ENCODE peak calls at places on chromosomes 1 and 21, in eight cellular contexts. Z is nephron progenitor cell, J is fibroblast of lung, I is WTC11, T is AG09319, Y is Calu3, H is PC-9, A is GM13977. R is an unnamed sample.

GRCh38 chr1:159993911-159994310 is 37.9 kb downstream of the PIGM start:
- DNase-seq in A (no peak), T (no peak), H (no peak), I (no peak), Z (no peak), J (no peak), Y (no peak), R (no peak)

GRCh38 chr21:45330851-45331261 is 43.2 kb upstream of the POFUT2 start:
- DNase-seq in A (no peak), J (no peak), I (no peak), Z (no peak), Y (no peak), H (no peak), T (no peak), R (no peak)

GRCh38 chr1:26570287-26570686 is 40.7 kb downstream of the RPS6KA1 start:
- DNase-seq in I (no peak), Z (no peak), A (no peak), J (peak), Y (no peak), T (no peak), H (no peak), R (no peak)

GRCh38 chr1:37465596-37466517 is 8.5 kb upstream of the ZC3H12A start:
- DNase-seq in J (peak), A (no peak), H (no peak), Z (no peak), I (no peak), T (no peak), Y (no peak), R (no peak)

GRCh38 chr1:225425211-225425786 is 2.5 kb downstream of the LBR start:
- DNase-seq in J (peak), T (no peak), Z (no peak), I (no peak), H (peak), A (no peak), Y (peak), R (no peak)

GRCh38 chr1:55375617-55376258 is 160.6 kb upstream of the USP24 start:
- DNase-seq in Y (peak), I (peak), A (peak), Z (peak), T (no peak), J (peak), H (peak), R (peak)

GRCh38 chr1:230073371-230074035 is 6.5 kb downstream of the GALNT2 start:
- DNase-seq in Y (no peak), J (peak), H (peak), I (no peak), Z (no peak), A (no peak), T (no peak), R (no peak)

GRCh38 chr1:12057382-12057781 is 5.7 kb upstream of the TNFRSF8 start:
- DNase-seq in Z (no peak), A (peak), J (no peak), I (no peak), Y (no peak), H (no peak), T (no peak), R (peak)

GRCh38 chr1:11858968-11859871 is 475 bp upstream of the NPPB start:
- DNase-seq in I (peak), Y (peak), A (peak), H (peak), T (no peak), J (peak), Z (peak), R (peak)

GRCh38 chr1:91819038-91819788 is 66.7 kb downstream of the TGFBR3 start:
- DNase-seq in I (no peak), H (no peak), T (no peak), Z (no peak), J (no peak), Y (no peak), A (no peak), R (no peak)

GRCh38 chr1:28243685-28244439 is 7.9 kb downstream of the ATP5IF1 start:
- DNase-seq in A (no peak), Z (no peak), T (no peak), H (no peak), J (no peak), I (no peak), Y (no peak), R (no peak)

GRCh38 chr1:198679535-198680173 is 40.8 kb downstream of the PTPRC start:
- DNase-seq in I (no peak), H (no peak), T (no peak), Z (no peak), Y (no peak), J (no peak), A (no peak), R (no peak)

GRCh38 chr1:30460661-30461060 is 262.7 kb downstream of the MATN1 start:
- DNase-seq in J (no peak), Z (no peak), A (no peak), I (no peak), H (no peak), Y (no peak), T (no peak), R (no peak)

GRCh38 chr1:221868894-221869293 is 127.0 kb upstream of the DUSP10 start:
- DNase-seq in T (peak), Y (peak), J (peak), I (no peak), A (no peak), Z (no peak), H (no peak), R (no peak)

GRCh38 chr1:154323493-154323892 is 1.8 kb upstream of the ATP8B2 start:
- DNase-seq in Z (no peak), A (no peak), Y (no peak), I (no peak), J (no peak), T (no peak), H (no peak), R (no peak)

GRCh38 chr1:154324241-154324640 is 1.1 kb upstream of the ATP8B2 start:
- DNase-seq in J (no peak), I (no peak), Y (no peak), A (no peak), Z (no peak), H (no peak), T (no peak), R (no peak)

GRCh38 chr1:154324669-154325582 is at the start of gene ATP8B2:
- DNase-seq in Z (peak), A (peak), T (no peak), J (peak), I (peak), H (peak), Y (peak), R (peak)

GRCh38 chr1:154318386-154318785 is 2.5 kb upstream of the AQP10 start:
- DNase-seq in A (no peak), H (no peak), Z (no peak), T (no peak), I (no peak), Y (no peak), J (no peak), R (no peak)

DNA sequence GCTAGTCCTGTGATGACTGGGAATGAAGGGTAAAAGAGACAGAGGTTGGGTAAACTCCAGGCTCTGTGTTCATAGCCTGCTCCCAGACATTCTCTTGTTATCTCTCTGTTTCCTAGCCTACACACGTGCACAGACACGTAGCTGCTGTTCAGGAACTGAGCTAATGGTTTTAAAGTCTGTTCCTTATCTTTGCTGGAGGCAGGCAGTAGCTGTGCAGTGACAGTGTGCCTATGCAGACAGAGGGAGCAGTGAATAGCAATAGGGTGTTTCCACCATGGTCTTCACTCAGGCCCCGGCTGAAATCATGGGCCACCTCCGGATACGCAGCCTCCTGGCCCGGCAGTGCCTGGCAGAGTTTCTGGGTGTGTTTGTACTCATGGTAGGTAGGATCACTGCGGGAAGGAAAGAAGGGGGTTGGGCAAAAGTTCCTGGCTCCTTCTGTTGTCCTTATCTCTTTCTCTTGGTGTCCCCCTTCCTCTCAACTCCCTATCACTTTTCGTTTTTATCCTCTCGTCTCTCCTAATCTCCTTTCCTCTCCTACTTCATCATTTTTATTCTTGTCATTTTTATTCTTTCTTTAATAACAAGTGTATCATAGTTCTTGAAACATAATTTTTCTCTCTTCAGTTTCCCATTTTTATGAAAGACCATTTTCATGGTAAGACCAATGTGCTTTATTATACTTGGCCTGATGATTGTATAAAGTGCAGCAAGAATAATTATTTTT is at the start of gene AQP10:
- DNase-seq in I (no peak), Y (no peak), J (peak), T (no peak), H (no peak), A (no peak), Z (no peak), R (no peak)
- TF ChIP-seq CTCF in I (no peak), Y (no peak), J (no peak), T (no peak), H (no peak), A (no peak), Z (no peak), R (no peak)

DNA sequence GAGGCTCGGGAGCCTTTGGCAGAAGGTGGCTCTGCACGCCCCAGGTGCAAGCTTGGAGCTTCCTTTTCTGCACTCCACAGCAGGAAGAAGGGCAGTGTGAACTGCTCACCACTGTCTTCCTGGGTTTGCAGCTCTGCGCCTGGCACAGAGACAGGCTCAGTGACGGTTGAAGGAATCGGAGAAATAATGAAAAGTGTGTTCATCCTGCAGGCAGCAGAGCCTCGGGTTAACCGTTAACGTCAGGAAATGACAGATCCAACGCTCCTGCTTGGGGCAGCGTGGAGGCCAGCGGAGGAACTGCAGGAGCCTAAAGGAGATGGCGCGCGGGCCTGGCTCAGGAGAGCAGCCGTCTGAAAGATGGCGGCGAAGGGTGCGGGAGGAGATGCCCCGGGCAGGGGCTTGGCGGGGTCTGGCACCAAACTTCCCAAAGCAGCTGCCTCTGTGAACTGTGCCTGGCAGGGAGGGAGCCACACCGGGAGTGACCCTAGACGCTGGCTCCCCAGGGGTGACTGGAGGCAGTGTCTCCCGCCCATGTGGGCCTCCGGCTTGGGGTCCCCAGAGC is 10.9 kb upstream of the SAMD11 start:
- DNase-seq in Z (no peak), J (peak), A (no peak), I (peak), Y (peak), T (no peak), H (no peak), R (no peak)
- TF ChIP-seq CTCF in Z (peak), J (peak), A (no peak), I (no peak), Y (no peak), T (no peak), H (no peak), R (no peak)

GRCh38 chr1:6464514-6464836 is 1.5 kb downstream of the TNFRSF25 start:
- DNase-seq in T (no peak), Y (no peak), H (peak), A (no peak), J (no peak), Z (no peak), I (no peak), R (no peak)
- TF ChIP-seq CTCF in T (no peak), Y (no peak), H (no peak), A (no peak), J (no peak), Z (no peak), I (no peak), R (no peak)

GRCh38 chr1:53683986-53684740 is 54.8 kb downstream of the GLIS1 start:
- DNase-seq in T (no peak), H (no peak), Z (no peak), J (no peak), A (no peak), I (peak), Y (no peak), R (no peak)
- TF ChIP-seq CTCF in T (peak), H (no peak), Z (peak), J (peak), A (no peak), I (no peak), Y (no peak), R (no peak)

GRCh38 chr1:39829791-39830533 is 41.3 kb upstream of the BMP8B start:
- DNase-seq in J (peak), I (no peak), A (peak), Z (no peak), Y (no peak), H (peak), T (no peak), R (no peak)

GRCh38 chr1:39825432-39825941 is 36.8 kb upstream of the BMP8B start:
- DNase-seq in I (no peak), A (peak), J (no peak), Y (no peak), H (no peak), Z (no peak), T (no peak), R (no peak)

GRCh38 chr1:39827201-39827600 is 38.5 kb upstream of the BMP8B start:
- DNase-seq in H (no peak), T (no peak), A (no peak), Z (no peak), I (no peak), Y (no peak), J (no peak), R (no peak)

GRCh38 chr1:39828734-39829133 is 40.1 kb upstream of the BMP8B start:
- DNase-seq in J (no peak), H (no peak), Y (no peak), I (no peak), T (no peak), A (no peak), Z (no peak), R (no peak)

DNA sequence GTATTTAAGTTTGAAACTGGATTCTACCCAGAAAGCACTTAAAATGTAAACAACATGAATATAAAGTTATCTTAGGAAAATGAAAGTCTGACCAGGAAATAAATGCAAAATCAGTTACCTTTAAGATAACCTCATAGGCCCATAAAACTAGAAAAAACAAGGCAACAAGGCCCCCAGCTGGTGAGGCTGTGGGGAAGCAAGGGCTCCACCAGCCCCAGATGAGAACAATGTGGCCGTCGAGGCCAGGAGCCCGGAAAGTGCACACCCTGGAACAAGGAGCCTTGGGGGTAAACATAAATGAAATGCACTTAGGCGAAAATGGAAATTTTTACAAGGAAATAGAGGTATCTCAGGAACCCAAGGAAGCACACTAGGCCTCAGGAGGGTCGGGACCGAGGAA is 37.9 kb upstream of the BMP8B start:
- DNase-seq in T (no peak), I (no peak), J (no peak), A (peak), H (no peak), Y (no peak), Z (no peak), R (no peak)
- TF ChIP-seq CTCF in T (no peak), I (no peak), J (no peak), A (no peak), H (no peak), Y (no peak), Z (no peak), R (no peak)

GRCh38 chr1:242876021-242876420 is 351.5 kb upstream of the PLD5 start:
- DNase-seq in H (no peak), J (no peak), T (no peak), Y (no peak), I (no peak), Z (no peak), A (no peak), R (no peak)

GRCh38 chr1:242870944-242871343 is 346.4 kb upstream of the PLD5 start:
- DNase-seq in Z (no peak), J (no peak), A (no peak), Y (no peak), T (no peak), I (no peak), H (no peak), R (no peak)

GRCh38 chr1:242872521-242872920 is 348.0 kb upstream of the PLD5 start:
- DNase-seq in J (no peak), A (no peak), Y (no peak), T (no peak), Z (no peak), H (no peak), I (no peak), R (no peak)

GRCh38 chr1:242873661-242874060 is 349.2 kb upstream of the PLD5 start:
- DNase-seq in Z (no peak), I (no peak), T (no peak), H (no peak), Y (no peak), J (no peak), A (no peak), R (no peak)

GRCh38 chr1:242871631-242872030 is 347.1 kb upstream of the PLD5 start:
- DNase-seq in H (no peak), Z (no peak), Y (no peak), J (no peak), T (no peak), A (no peak), I (no peak), R (no peak)
- TF ChIP-seq CTCF in H (no peak), Z (no peak), Y (no peak), J (no peak), T (no peak), A (no peak), I (no peak), R (no peak)

GRCh38 chr1:173408886-173409285 is 68.2 kb upstream of the PRDX6 start:
- DNase-seq in Z (no peak), Y (no peak), H (no peak), A (no peak), I (no peak), T (no peak), J (peak), R (no peak)
- TF ChIP-seq CTCF in Z (no peak), Y (no peak), H (no peak), A (peak), I (no peak), T (no peak), J (no peak), R (peak)

GRCh38 chr1:226677121-226678020 is 61.7 kb downstream of the ITPKB start:
- DNase-seq in Y (no peak), A (peak), H (peak), Z (no peak), J (peak), T (peak), I (no peak), R (no peak)
- TF ChIP-seq CTCF in Y (no peak), A (no peak), H (no peak), Z (no peak), J (no peak), T (no peak), I (no peak), R (no peak)

GRCh38 chr1:17645512-17645911 is 106.0 kb downstream of the ARHGEF10L start:
- DNase-seq in Y (no peak), J (no peak), A (no peak), Z (no peak), T (no peak), H (no peak), I (no peak), R (no peak)

GRCh38 chr1:17643861-17644703 is 104.6 kb downstream of the ARHGEF10L start:
- DNase-seq in Y (no peak), H (no peak), Z (no peak), T (no peak), A (no peak), I (no peak), J (no peak), R (no peak)

GRCh38 chr1:17649371-17650106 is 105.6 kb upstream of the ACTL8 start:
- DNase-seq in J (no peak), I (no peak), Z (no peak), Y (no peak), T (no peak), H (no peak), A (no peak), R (no peak)

GRCh38 chr1:17648457-17649145 is 106.5 kb upstream of the ACTL8 start:
- DNase-seq in J (peak), T (no peak), Z (no peak), H (no peak), A (no peak), Y (no peak), I (no peak), R (no peak)

GRCh38 chr1:17646444-17647287 is 107.2 kb downstream of the ARHGEF10L start:
- DNase-seq in Y (no peak), A (no peak), H (no peak), J (no peak), Z (no peak), I (peak), T (no peak), R (no peak)
- TF ChIP-seq CTCF in Y (no peak), A (no peak), H (no peak), J (peak), Z (no peak), I (no peak), T (no peak), R (no peak)

GRCh38 chr1:1229770-1230169 is 2.0 kb downstream of the SDF4 start:
- DNase-seq in A (no peak), H (no peak), Y (no peak), J (no peak), T (no peak), Z (no peak), I (no peak), R (no peak)

GRCh38 chr1:1231400-1232223 is at the start of gene SDF4:
- DNase-seq in A (peak), Y (peak), I (peak), J (peak), Z (peak), T (peak), H (peak), R (peak)

GRCh38 chr1:1228596-1229321 is 3.0 kb downstream of the SDF4 start:
- DNase-seq in A (no peak), J (no peak), I (no peak), T (no peak), Y (no peak), Z (no peak), H (no peak), R (no peak)

GRCh38 chr1:1232224-1232800 is at the start of gene B3GALT6:
- DNase-seq in I (no peak), T (no peak), A (no peak), J (peak), H (no peak), Y (no peak), Z (no peak), R (no peak)

DNA sequence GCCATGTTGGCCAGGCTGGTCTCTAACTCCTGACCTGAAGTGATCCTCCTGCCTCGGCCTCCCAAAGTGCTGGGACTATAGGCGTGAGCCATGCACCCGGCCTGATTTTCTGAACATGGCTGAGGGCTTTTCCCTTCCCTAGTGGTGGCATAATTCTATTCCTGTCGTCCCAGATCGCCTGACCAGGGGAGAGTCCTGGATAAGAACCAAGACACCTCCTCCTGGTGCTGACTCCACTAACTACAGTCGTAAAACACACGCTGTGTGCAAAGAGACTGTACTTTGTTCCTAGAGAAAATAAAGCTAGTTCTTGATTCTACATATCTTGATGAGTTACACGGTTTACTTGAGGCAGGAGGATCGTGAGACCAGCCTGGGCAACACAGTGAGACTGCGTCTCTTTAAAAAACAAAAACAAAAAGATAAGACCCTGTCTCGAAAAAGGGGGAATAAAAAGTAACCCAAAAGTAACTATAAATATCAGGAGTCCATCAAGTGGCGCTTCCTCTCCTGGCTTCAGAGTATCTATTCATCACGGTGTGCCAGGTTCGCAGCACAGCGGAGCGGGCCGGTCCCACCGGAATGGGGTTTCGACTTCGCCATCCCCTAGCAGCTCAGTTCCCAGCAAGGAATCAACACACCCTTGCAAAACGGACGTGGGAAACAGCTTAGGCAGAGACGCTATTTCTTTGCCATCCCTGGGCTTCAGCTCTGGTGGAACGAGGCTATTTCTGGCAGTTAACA is 973 bp downstream of the SDF4 start:
- DNase-seq in I (no peak), J (peak), A (no peak), Z (no peak), H (no peak), Y (no peak), T (peak), R (no peak)
- TF ChIP-seq CTCF in I (no peak), J (peak), A (no peak), Z (no peak), H (peak), Y (no peak), T (peak), R (no peak)

R was measured in GM20000.